ENCODE peak calls at places on chromosome 5, in seven cellular contexts. T is C1 segment of cervical spinal cord; O is AG10803; M is epithelial cell of proximal tubule; Y is NCI-H2171; G is GM12878; E is Jurkat, Clone E6-1. W is an unnamed sample.

GRCh38 chr5:89043676-89044075 is 160.7 kb upstream of the MEF2C start:
- DNase-seq in Y (no peak), M (no peak), E (peak), O (no peak), G (no peak), T (no peak), W (no peak)

GRCh38 chr5:91307023-91307422 is 76.1 kb downstream of the ARRDC3 start:
- DNase-seq in E (no peak), M (no peak), O (peak), G (no peak), Y (no peak), T (no peak), W (no peak)

GRCh38 chr5:180139731-180140626 is 68.4 kb upstream of the RNF130 start:
- DNase-seq in O (no peak), T (no peak), G (no peak), E (no peak), Y (no peak), M (no peak), W (no peak)

GRCh38 chr5:150192462-150192861 is 2.6 kb downstream of the SLC6A7 start:
- DNase-seq in T (no peak), G (no peak), O (no peak), E (no peak), Y (no peak), M (no peak), W (no peak)

GRCh38 chr5:139368613-139369012 is 14.5 kb downstream of the SLC23A1 start:
- DNase-seq in O (no peak), M (no peak), Y (no peak), T (no peak), G (no peak), E (no peak), W (peak)

GRCh38 chr5:125485003-125485641 is 738.7 kb upstream of the ZNF608 start:
- DNase-seq in M (peak), E (no peak), T (peak), Y (no peak), G (no peak), O (peak), W (peak)

GRCh38 chr5:34686762-34687268 is 30.7 kb downstream of the RAI14 start:
- DNase-seq in O (peak), G (no peak), Y (no peak), T (no peak), E (no peak), M (peak), W (peak)

GRCh38 chr5:59187772-59188347 is 605.0 kb downstream of the RAB3C start:
- DNase-seq in M (no peak), O (no peak), G (no peak), T (no peak), Y (no peak), E (no peak), W (peak)

GRCh38 chr5:56077796-56078233 is 83.1 kb upstream of the IL6ST start:
- DNase-seq in M (no peak), Y (no peak), O (no peak), G (peak), T (no peak), E (no peak), W (no peak)

GRCh38 chr5:79837707-79838620 is 148.3 kb downstream of the CMYA5 start:
- DNase-seq in O (peak), G (no peak), M (no peak), T (no peak), Y (no peak), E (no peak), W (no peak)

GRCh38 chr5:67337751-67338150 is 141.2 kb upstream of the CD180 start:
- DNase-seq in Y (no peak), E (no peak), M (no peak), O (no peak), G (no peak), T (no peak), W (no peak)

GRCh38 chr5:66356011-66356565 is 212.0 kb downstream of the SREK1 start:
- DNase-seq in E (no peak), G (no peak), T (no peak), Y (no peak), O (peak), M (no peak), W (no peak)

GRCh38 chr5:78671609-78672008 is 23.0 kb upstream of the LHFPL2 start:
- DNase-seq in E (peak), M (no peak), T (no peak), Y (no peak), G (no peak), O (no peak), W (no peak)

GRCh38 chr5:150155258-150156032 is at the start of gene PDGFRB:
- DNase-seq in M (no peak), O (peak), Y (no peak), G (no peak), E (no peak), T (peak), W (no peak)

GRCh38 chr5:63959177-63959982 is 2.9 kb downstream of the HTR1A start:
- DNase-seq in E (no peak), O (no peak), G (no peak), M (no peak), Y (peak), T (no peak), W (no peak)

GRCh38 chr5:112604741-112605390 is 132.8 kb upstream of the APC start:
- DNase-seq in O (no peak), Y (no peak), T (no peak), M (no peak), G (peak), E (peak), W (peak)

GRCh38 chr5:115543931-115544370 is 624 bp downstream of the FEM1C start:
- DNase-seq in T (peak), M (no peak), Y (no peak), O (peak), G (no peak), E (peak), W (peak)

GRCh38 chr5:95715799-95716461 is 15.2 kb upstream of the RHOBTB3 start:
- DNase-seq in G (no peak), Y (no peak), E (no peak), O (peak), T (no peak), M (peak), W (no peak)

GRCh38 chr5:16345454-16345853 is 120.1 kb downstream of the ZNF622 start:
- DNase-seq in M (no peak), T (no peak), G (no peak), O (peak), E (no peak), Y (no peak), W (no peak)

GRCh38 chr5:4700082-4700481 is 440.0 kb upstream of the ADAMTS16 start:
- DNase-seq in Y (peak), T (peak), E (peak), G (no peak), O (peak), M (peak), W (peak)

GRCh38 chr5:398475-399295 is 44.3 kb upstream of the EXOC3 start:
- DNase-seq in E (no peak), O (no peak), G (no peak), T (no peak), M (no peak), Y (peak), W (no peak)

GRCh38 chr5:104241051-104241450 is 678.5 kb upstream of the NUDT12 start:
- DNase-seq in Y (peak), G (no peak), E (no peak), M (no peak), O (no peak), T (peak), W (no peak)

GRCh38 chr5:179319123-179319522 is 26.1 kb downstream of the ADAMTS2 start:
- DNase-seq in Y (no peak), E (no peak), O (no peak), G (peak), M (no peak), T (no peak), W (no peak)

W was measured in Kasumi-1.